ENCODE peak calls at places on chromosomes 12 and 14, in eight cellular contexts. O, T, G, N, Q, D, H and M are unnamed samples.

GRCh38 chr14:62156052-62156451 is 393.8 kb downstream of the SNAPC1 start:
- DNase-seq in O (no peak), T (no peak), G (no peak), N (no peak), Q (no peak), D (no peak), H (no peak), M (no peak)

GRCh38 chr12:16880864-16881285 is 274.9 kb upstream of the LMO3 start:
- DNase-seq in O (peak), T (no peak), G (peak), N (no peak), Q (no peak), D (no peak), H (peak), M (peak)

GRCh38 chr14:71918955-71919354 is 13.3 kb upstream of the RGS6 start:
- DNase-seq in O (no peak), T (no peak), G (no peak), N (no peak), Q (no peak), D (no peak), H (peak), M (no peak)

GRCh38 chr12:20006856-20007255 is 361.5 kb upstream of the PDE3A start:
- DNase-seq in O (no peak), T (no peak), G (no peak), N (no peak), Q (no peak), D (no peak), H (no peak), M (no peak)

GRCh38 chr12:127829974-127830543 is 436.9 kb upstream of the TMEM132C start:
- DNase-seq in O (no peak), T (peak), G (no peak), N (no peak), Q (no peak), D (no peak), H (no peak), M (no peak)

GRCh38 chr12:63795944-63796343 is 16.2 kb downstream of the RXYLT1 start:
- DNase-seq in O (no peak), T (no peak), G (no peak), N (no peak), Q (no peak), D (no peak), H (no peak), M (no peak)

GRCh38 chr12:13289644-13290285 is 93.2 kb downstream of the EMP1 start:
- DNase-seq in O (no peak), T (no peak), G (no peak), N (no peak), Q (no peak), D (no peak), H (no peak), M (no peak)

GRCh38 chr14:56803816-56804535 is 6.3 kb downstream of the OTX2 start:
- DNase-seq in O (no peak), T (no peak), G (no peak), N (no peak), Q (no peak), D (no peak), H (no peak), M (no peak)